ENCODE peak calls at places on chromosomes 13 and 19, in five cellular contexts. One of them, this sample, is unnamed.

GRCh38 chr19:50434525-50434924 is 1.8 kb downstream of the MYBPC2 start:
- DNase-seq in mucosa of descending colon: no peak
- DNase-seq in caudate nucleus: no peak
- DNase-seq in cardiac fibroblast: no peak
- DNase-seq in HFF-Myc: no peak
- DNase-seq in this sample: no peak

GRCh38 chr19:4745986-4746385 is 22.3 kb upstream of the DPP9 start:
- DNase-seq in mucosa of descending colon: no peak
- DNase-seq in caudate nucleus: no peak
- DNase-seq in cardiac fibroblast: no peak
- DNase-seq in HFF-Myc: no peak
- DNase-seq in this sample: no peak

GRCh38 chr13:43688230-43688907 is 98.4 kb downstream of the ENOX1 start:
- DNase-seq in mucosa of descending colon: no peak
- DNase-seq in caudate nucleus: no peak
- DNase-seq in cardiac fibroblast: no peak
- DNase-seq in HFF-Myc: no peak
- DNase-seq in this sample: no peak

GRCh38 chr13:106455190-106455589 is 80.3 kb downstream of the EFNB2 start:
- DNase-seq in mucosa of descending colon: no peak
- DNase-seq in caudate nucleus: no peak
- DNase-seq in cardiac fibroblast: no peak
- DNase-seq in HFF-Myc: no peak
- DNase-seq in this sample: no peak

GRCh38 chr19:11050323-11051114 is 38.7 kb upstream of the LDLR start:
- DNase-seq in mucosa of descending colon: no peak
- DNase-seq in caudate nucleus: no peak
- DNase-seq in cardiac fibroblast: no peak
- DNase-seq in HFF-Myc: no peak
- DNase-seq in this sample: no peak

GRCh38 chr13:94516456-94516855 is 37.0 kb upstream of the DCT start:
- DNase-seq in mucosa of descending colon: no peak
- DNase-seq in caudate nucleus: no peak
- DNase-seq in cardiac fibroblast: no peak
- DNase-seq in HFF-Myc: no peak
- DNase-seq in this sample: no peak

GRCh38 chr19:10329555-10329954 is 3.8 kb downstream of the RAVER1 start:
- DNase-seq in mucosa of descending colon: no peak
- DNase-seq in caudate nucleus: no peak
- DNase-seq in cardiac fibroblast: no peak
- DNase-seq in HFF-Myc: no peak
- DNase-seq in this sample: no peak

GRCh38 chr19:38949580-38950367 is 19.0 kb downstream of the MRPS12 start:
- DNase-seq in mucosa of descending colon: peak
- DNase-seq in caudate nucleus: peak
- DNase-seq in cardiac fibroblast: peak
- DNase-seq in HFF-Myc: no peak
- DNase-seq in this sample: no peak

GRCh38 chr19:5951338-5951861 is 26.5 kb downstream of the RANBP3 start:
- DNase-seq in mucosa of descending colon: no peak
- DNase-seq in caudate nucleus: no peak
- DNase-seq in cardiac fibroblast: no peak
- DNase-seq in HFF-Myc: no peak
- DNase-seq in this sample: no peak

GRCh38 chr13:78022164-78022877 is 103.7 kb upstream of the EDNRB start:
- DNase-seq in mucosa of descending colon: peak
- DNase-seq in caudate nucleus: no peak
- DNase-seq in cardiac fibroblast: peak
- DNase-seq in HFF-Myc: peak
- DNase-seq in this sample: no peak

GRCh38 chr19:13521066-13521465 is 14.8 kb upstream of the CACNA1A start:
- DNase-seq in mucosa of descending colon: no peak
- DNase-seq in caudate nucleus: no peak
- DNase-seq in cardiac fibroblast: no peak
- DNase-seq in HFF-Myc: no peak
- DNase-seq in this sample: no peak

This sample was measured in brain pericyte.